ENCODE peak calls at places on chromosomes 12 and 14, in four cellular contexts. One of them, this sample, is unnamed.

GRCh38 chr14:21614245-21614644 is 20.5 kb downstream of the OR10G2 start:
- DNase-seq in esophagus squamous epithelium: no peak
- DNase-seq in heart right ventricle: no peak
- DNase-seq in uterus: no peak
- DNase-seq in this sample: no peak

GRCh38 chr12:105018001-105018400 is 31.9 kb downstream of the NOPCHAP1 start:
- DNase-seq in esophagus squamous epithelium: no peak
- DNase-seq in heart right ventricle: no peak
- DNase-seq in uterus: no peak
- DNase-seq in this sample: no peak

GRCh38 chr14:94612174-94612573 is at the start of gene SERPINA3:
- DNase-seq in heart right ventricle: no peak
- DNase-seq in uterus: no peak
- DNase-seq in esophagus squamous epithelium: no peak
- DNase-seq in this sample: no peak

GRCh38 chr14:38201137-38201828 is 6.4 kb upstream of the SSTR1 start:
- DNase-seq in heart right ventricle: no peak
- DNase-seq in esophagus squamous epithelium: no peak
- DNase-seq in uterus: no peak
- DNase-seq in this sample: no peak

GRCh38 chr14:31414190-31414833 is 6.0 kb downstream of the HEATR5A start:
- DNase-seq in heart right ventricle: no peak
- DNase-seq in uterus: no peak
- DNase-seq in esophagus squamous epithelium: no peak
- DNase-seq in this sample: no peak

GRCh38 chr14:101965145-101965531 is 765 bp downstream of the DYNC1H1 start:
- DNase-seq in uterus: peak; percentile 55
- DNase-seq in esophagus squamous epithelium: no peak
- DNase-seq in heart right ventricle: peak; percentile 68
- DNase-seq in this sample: peak; percentile 48

GRCh38 chr12:5796171-5797091 is 148.6 kb downstream of the ANO2 start:
- DNase-seq in esophagus squamous epithelium: no peak
- DNase-seq in uterus: no peak
- DNase-seq in heart right ventricle: peak; percentile 43
- DNase-seq in this sample: peak; percentile 61

GRCh38 chr12:103824845-103825244 is 16.2 kb downstream of the NT5DC3 start:
- DNase-seq in uterus: no peak
- DNase-seq in heart right ventricle: no peak
- DNase-seq in esophagus squamous epithelium: no peak
- DNase-seq in this sample: no peak

GRCh38 chr14:48035836-48036235 is 360.4 kb upstream of the MDGA2 start:
- DNase-seq in uterus: no peak
- DNase-seq in esophagus squamous epithelium: no peak
- DNase-seq in heart right ventricle: no peak
- DNase-seq in this sample: peak; percentile 88

GRCh38 chr14:52313903-52314481 is at the start of gene PTGER2:
- DNase-seq in heart right ventricle: peak; percentile 87
- DNase-seq in uterus: peak; percentile 92
- DNase-seq in esophagus squamous epithelium: peak; percentile 14
- DNase-seq in this sample: peak; percentile 89

GRCh38 chr12:53254816-53255545 is 13.1 kb upstream of the ESPL1 start:
- DNase-seq in esophagus squamous epithelium: no peak
- DNase-seq in uterus: no peak
- DNase-seq in heart right ventricle: no peak
- DNase-seq in this sample: no peak

GRCh38 chr12:114668905-114669304 is 15.1 kb downstream of the TBX3 start:
- DNase-seq in uterus: peak; percentile 56
- DNase-seq in heart right ventricle: no peak
- DNase-seq in esophagus squamous epithelium: no peak
- DNase-seq in this sample: no peak
- H3K4me3 ChIP-seq in uterus: peak overlapping the region; percentile 44
- H3K4me3 ChIP-seq in heart right ventricle: peak overlapping the region; percentile 33
- H3K4me3 ChIP-seq in esophagus squamous epithelium: no peak overlapping the region
- H3K4me3 ChIP-seq in this sample: no peak overlapping the region

DNA sequence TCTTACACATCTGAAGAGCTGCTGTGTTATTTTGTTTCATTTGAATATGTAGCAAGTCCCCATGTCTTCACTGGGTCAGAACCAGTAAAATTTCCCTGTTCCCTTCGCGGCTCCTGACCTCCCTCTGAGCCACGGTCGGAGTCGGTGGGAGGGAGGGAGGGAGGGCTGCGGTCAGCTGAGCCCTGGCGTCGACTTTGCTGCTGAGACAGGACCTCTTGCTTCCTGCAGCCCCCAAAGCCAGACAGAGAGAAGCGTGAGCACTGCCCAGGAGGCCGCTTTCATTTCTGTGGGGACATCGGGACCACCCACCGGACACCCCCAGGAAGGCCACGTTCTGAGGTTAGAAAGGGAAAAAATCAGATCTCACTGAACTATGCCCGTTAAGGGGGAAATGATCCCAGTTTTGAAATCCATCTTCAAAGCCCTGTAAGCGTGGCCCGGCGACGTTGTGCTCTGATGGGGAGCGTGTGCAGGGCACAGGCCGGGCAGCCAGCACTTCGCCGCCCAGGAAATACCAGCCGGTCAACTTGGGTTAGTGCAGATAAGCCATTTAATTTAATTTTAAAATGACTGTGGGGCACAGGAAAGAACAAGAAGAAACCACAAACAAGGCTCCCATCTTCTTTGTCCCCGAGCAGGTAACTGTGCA is 42.1 kb downstream of the NOC4L start:
- DNase-seq in heart right ventricle: peak; percentile 20
- DNase-seq in uterus: no peak
- DNase-seq in esophagus squamous epithelium: no peak
- DNase-seq in this sample: no peak
- H3K4me3 ChIP-seq in heart right ventricle: no peak overlapping the region
- H3K4me3 ChIP-seq in uterus: no peak overlapping the region
- H3K4me3 ChIP-seq in esophagus squamous epithelium: no peak overlapping the region
- H3K4me3 ChIP-seq in this sample: no peak overlapping the region

DNA sequence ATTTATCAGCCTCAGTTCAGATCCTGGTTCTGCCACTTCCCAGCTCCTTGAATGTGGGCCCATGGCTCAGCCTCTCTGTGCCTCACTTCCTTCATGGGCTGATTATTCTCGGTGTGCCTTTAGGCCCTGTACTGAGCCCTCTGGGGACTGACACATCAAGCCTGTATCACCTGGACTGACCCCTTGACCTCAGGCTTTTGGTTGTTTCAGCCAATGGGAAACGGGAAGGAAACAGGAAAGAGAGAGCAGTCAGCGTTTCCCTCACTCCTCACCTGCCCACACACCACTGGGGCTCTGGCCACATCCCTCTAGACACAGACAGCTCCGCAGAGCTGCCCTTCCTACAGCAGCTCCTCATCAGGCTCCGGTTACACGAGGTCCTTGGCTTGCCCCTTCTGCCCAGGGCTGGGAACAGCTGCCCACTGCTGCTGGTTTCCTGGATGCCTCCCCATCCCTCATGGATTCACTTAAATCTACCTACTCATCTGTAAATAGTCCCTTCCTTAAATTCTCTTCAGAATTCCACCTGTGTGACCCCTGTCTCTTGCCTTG is 37.0 kb upstream of the ITPR2 start:
- DNase-seq in uterus: no peak
- DNase-seq in heart right ventricle: no peak
- DNase-seq in esophagus squamous epithelium: no peak
- DNase-seq in this sample: no peak
- H3K4me3 ChIP-seq in uterus: no peak overlapping the region
- H3K4me3 ChIP-seq in heart right ventricle: no peak overlapping the region
- H3K4me3 ChIP-seq in esophagus squamous epithelium: no peak overlapping the region
- H3K4me3 ChIP-seq in this sample: no peak overlapping the region

DNA sequence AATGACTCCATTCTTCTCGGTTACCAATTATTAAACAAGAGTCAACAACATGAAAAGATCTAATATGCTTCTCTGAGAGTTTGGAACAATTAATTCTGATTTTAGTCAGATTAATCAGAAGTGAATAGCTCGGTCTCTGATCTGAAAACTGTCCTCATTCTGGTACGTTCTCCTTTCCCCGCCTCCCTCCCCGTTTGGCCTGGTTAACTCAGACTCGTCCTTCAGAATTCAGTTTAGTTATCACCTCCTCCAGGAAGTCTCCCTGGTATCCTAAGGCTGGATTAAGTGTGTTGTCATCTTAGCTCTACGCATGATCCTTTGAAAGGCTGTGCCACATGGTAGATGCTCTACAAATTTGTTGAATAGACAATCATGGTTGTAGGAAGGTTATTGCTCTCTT is 22.2 kb downstream of the MAP4K5 start:
- DNase-seq in uterus: no peak
- DNase-seq in heart right ventricle: no peak
- DNase-seq in esophagus squamous epithelium: no peak
- DNase-seq in this sample: no peak
- H3K4me3 ChIP-seq in uterus: no peak overlapping the region
- H3K4me3 ChIP-seq in heart right ventricle: no peak overlapping the region
- H3K4me3 ChIP-seq in esophagus squamous epithelium: no peak overlapping the region
- H3K4me3 ChIP-seq in this sample: no peak overlapping the region

GRCh38 chr14:63725786-63726185 is 2.1 kb downstream of the SGPP1 start:
- DNase-seq in heart right ventricle: no peak
- DNase-seq in esophagus squamous epithelium: no peak
- DNase-seq in uterus: no peak
- DNase-seq in this sample: no peak
- H3K4me3 ChIP-seq in heart right ventricle: no peak overlapping the region
- H3K4me3 ChIP-seq in esophagus squamous epithelium: no peak overlapping the region
- H3K4me3 ChIP-seq in uterus: peak overlapping the region; percentile 89
- H3K4me3 ChIP-seq in this sample: peak overlapping the region; percentile 90